ENCODE peak calls at places on chromosomes 2 and 18, in six cellular contexts. G is dorsolateral prefrontal cortex, S is uterus, B is ovary, Q is GM06990, F is cardiac muscle cell. T is an unnamed sample.

GRCh38 chr2:238155051-238155760 is 3.6 kb upstream of the ERFE start:
- DNase-seq in G (no peak), S (no peak), B (no peak), Q (no peak), F (no peak), T (no peak)

GRCh38 chr18:10296491-10296890 is 157.9 kb upstream of the APCDD1 start:
- DNase-seq in G (no peak), S (no peak), B (no peak), Q (no peak), F (no peak), T (no peak)

GRCh38 chr2:183284606-183285005 is 160.4 kb downstream of the NUP35 start:
- DNase-seq in G (no peak), S (no peak), B (no peak), Q (no peak), F (no peak), T (no peak)

GRCh38 chr2:172204762-172205161 is 102.1 kb upstream of the DLX2 start:
- DNase-seq in G (no peak), S (no peak), B (no peak), Q (no peak), F (no peak), T (no peak)

GRCh38 chr18:6363216-6363615 is 51.5 kb downstream of the L3MBTL4 start:
- DNase-seq in G (no peak), S (no peak), B (no peak), Q (peak), F (no peak), T (peak)

GRCh38 chr2:195520671-195521155 is 136.3 kb upstream of the SLC39A10 start:
- DNase-seq in G (no peak), S (no peak), B (no peak), Q (no peak), F (peak), T (no peak)

GRCh38 chr18:38077219-38077618 is 511.6 kb upstream of the CELF4 start:
- DNase-seq in G (no peak), S (no peak), B (no peak), Q (no peak), F (peak), T (no peak)

GRCh38 chr2:241030883-241031282 is 32.5 kb downstream of the SNED1 start:
- DNase-seq in G (no peak), S (no peak), B (no peak), Q (no peak), F (no peak), T (peak)

GRCh38 chr2:128545829-128546228 is 227.2 kb upstream of the HS6ST1 start:
- DNase-seq in G (no peak), S (no peak), B (no peak), Q (no peak), F (no peak), T (no peak)

GRCh38 chr18:73258375-73259087 is 390.7 kb upstream of the NETO1 start:
- DNase-seq in G (no peak), S (no peak), B (no peak), Q (no peak), F (no peak), T (no peak)

GRCh38 chr2:6928452-6928851 is 11.2 kb downstream of the RNF144A start:
- DNase-seq in G (no peak), S (no peak), B (no peak), Q (no peak), F (no peak), T (no peak)

GRCh38 chr2:216281881-216282280 is 90.4 kb downstream of the MARCHF4 start:
- DNase-seq in G (no peak), S (no peak), B (no peak), Q (no peak), F (peak), T (no peak)

GRCh38 chr2:223366566-223366965 is 235.6 kb downstream of the SCG2 start:
- DNase-seq in G (no peak), S (no peak), B (no peak), Q (no peak), F (no peak), T (no peak)

GRCh38 chr2:224573724-224574123 is 11.4 kb downstream of the CUL3 start:
- DNase-seq in G (no peak), S (no peak), B (no peak), Q (no peak), F (no peak), T (no peak)

GRCh38 chr2:10414591-10414990 is 33.5 kb downstream of the ODC1 start:
- DNase-seq in G (no peak), S (no peak), B (no peak), Q (no peak), F (no peak), T (no peak)

GRCh38 chr2:237473474-237474453 is 13.3 kb upstream of the MLPH start:
- DNase-seq in G (peak), S (no peak), B (no peak), Q (no peak), F (no peak), T (no peak)

DNA sequence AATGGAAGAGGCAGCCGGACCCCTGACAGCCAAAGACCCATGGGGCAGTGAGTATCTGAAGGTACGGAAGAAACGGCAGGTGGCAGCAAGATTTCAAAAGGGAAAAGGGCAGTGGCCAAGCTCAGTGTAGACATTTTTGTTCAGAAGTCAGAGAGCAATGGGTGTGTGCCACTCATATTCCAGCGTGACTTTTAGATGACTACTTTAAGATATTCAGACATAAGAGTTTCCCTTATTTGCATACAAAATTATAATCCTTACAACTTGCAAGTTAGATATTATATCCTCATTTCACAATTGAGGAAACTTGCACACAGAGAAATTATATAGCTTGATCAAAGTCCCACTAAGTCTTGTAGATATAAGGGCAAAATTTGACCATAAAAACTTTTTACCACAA is 60.7 kb upstream of the CYTIP start:
- DNase-seq in G (no peak), S (no peak), B (no peak), Q (no peak), F (no peak), T (no peak)
- TF ChIP-seq CTCF in G (no peak), S (no peak), B (no peak), Q (no peak), F (no peak), T (no peak)

DNA sequence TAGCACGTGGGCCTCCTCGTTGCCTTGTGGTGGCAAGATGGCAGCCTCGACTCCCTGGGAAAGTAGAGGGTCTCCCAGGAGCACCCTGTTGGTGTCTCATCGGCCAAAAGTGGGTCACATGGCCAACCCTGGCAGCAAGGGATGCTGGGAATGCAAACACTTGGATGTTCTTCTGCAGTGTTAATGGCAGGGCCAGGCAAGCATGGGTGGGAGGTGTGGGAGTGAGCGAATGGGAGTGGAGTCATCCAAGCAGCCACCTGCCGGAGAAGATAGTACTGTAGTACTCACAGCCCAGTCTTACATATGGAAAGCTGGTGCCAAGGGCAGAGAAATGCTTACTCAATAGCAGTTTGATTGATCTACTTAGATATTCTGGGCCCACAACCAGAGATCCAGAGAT is 122.2 kb downstream of the INHBB start:
- DNase-seq in G (peak), S (no peak), B (peak), Q (no peak), F (no peak), T (no peak)
- TF ChIP-seq CTCF in G (no peak), S (no peak), B (no peak), Q (no peak), F (no peak), T (no peak)

DNA sequence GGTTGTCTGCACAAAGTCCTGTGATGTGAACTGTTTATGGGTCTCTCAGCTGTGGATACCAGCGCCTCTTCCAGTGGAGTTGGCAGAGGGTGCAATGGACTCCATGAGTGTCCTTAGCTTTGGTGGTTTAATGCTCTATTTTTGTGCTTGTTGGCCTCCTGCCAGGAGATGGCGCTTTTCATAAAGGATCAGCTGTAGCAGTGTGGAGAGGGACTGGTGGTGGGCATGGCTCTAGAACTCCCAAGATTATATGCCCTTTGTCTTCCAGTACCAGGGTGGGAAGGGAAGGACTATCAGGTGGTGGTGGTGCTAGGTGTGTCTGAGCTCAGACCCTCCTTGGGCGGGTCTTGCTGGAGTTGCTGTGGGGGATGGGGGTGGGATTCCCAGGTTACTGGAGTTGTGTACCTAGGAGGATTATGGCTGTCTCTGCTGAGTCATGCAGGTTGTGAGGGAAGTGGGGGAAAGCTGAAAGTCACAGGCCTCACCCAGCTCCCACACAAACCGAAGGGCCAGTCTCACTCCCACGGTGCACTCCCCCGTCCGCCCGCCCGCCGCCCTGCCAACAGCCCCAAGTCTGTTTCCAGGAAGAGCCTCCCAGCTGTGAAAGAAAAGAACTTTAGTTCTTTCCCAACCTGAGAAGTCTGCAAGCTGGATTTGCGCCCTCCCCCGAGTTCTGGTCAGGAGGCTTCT is 108.1 kb downstream of the MARCO start:
- DNase-seq in G (no peak), S (no peak), B (peak), Q (no peak), F (peak), T (no peak)
- TF ChIP-seq CTCF in G (no peak), S (no peak), B (no peak), Q (peak), F (no peak), T (peak)

GRCh38 chr2:65435625-65436168 is 3.3 kb upstream of the SPRED2 start:
- DNase-seq in G (peak), S (peak), B (peak), Q (peak), F (peak), T (peak)
- TF ChIP-seq CTCF in G (peak), S (no peak), B (peak), Q (no peak), F (no peak), T (peak)

T was measured in GM13977.